ENCODE peak calls at places on chromosomes 13 and 19, in seven cellular contexts. M, S, L, X, N, K and I are unnamed samples. For H3K4me1 and H3K36me3, the result is how much of the 10 kb centered on the place peaks cover.

GRCh38 chr13:29204651-29205050 is 384.5 kb downstream of the MTUS2 start:
- DNase-seq in M (no peak), S (no peak), L (no peak), X (no peak), N (no peak), K (no peak), I (no peak)

GRCh38 chr19:42657551-42657950 is 62.8 kb upstream of the CEACAM8 start:
- DNase-seq in M (no peak), S (no peak), L (no peak), X (no peak), N (no peak), K (no peak), I (no peak)

GRCh38 chr19:40433391-40434216 is 7.8 kb upstream of the SERTAD1 start:
- DNase-seq in M (peak), S (peak), L (no peak), X (peak), N (peak), K (peak), I (peak)

GRCh38 chr19:13151605-13152355 is 1.6 kb downstream of the IER2 start:
- DNase-seq in M (peak), S (peak), L (peak), X (peak), N (peak), K (peak), I (peak)

GRCh38 chr13:46667687-46668281 is 114.8 kb downstream of the LRCH1 start:
- DNase-seq in M (no peak), S (no peak), L (peak), X (no peak), N (no peak), K (no peak), I (no peak)

GRCh38 chr19:7597689-7598088 is 2.0 kb downstream of the CAMSAP3 start:
- DNase-seq in M (no peak), S (peak), L (no peak), X (no peak), N (peak), K (no peak), I (no peak)

GRCh38 chr19:931860-932646 is 6.2 kb downstream of the ARID3A start:
- DNase-seq in M (no peak), S (no peak), L (no peak), X (no peak), N (no peak), K (no peak), I (no peak)

GRCh38 chr19:1324792-1325567 is 39.3 kb downstream of the EFNA2 start:
- DNase-seq in M (peak), S (peak), L (no peak), X (peak), N (no peak), K (peak), I (peak)

GRCh38 chr13:110327036-110327790 is 20.1 kb downstream of the COL4A2 start:
- DNase-seq in M (no peak), S (no peak), L (no peak), X (no peak), N (peak), K (no peak), I (no peak)

GRCh38 chr19:18290250-18291018 is 9.0 kb upstream of the JUND start:
- DNase-seq in M (no peak), S (no peak), L (peak), X (no peak), N (no peak), K (peak), I (peak)

GRCh38 chr13:89514534-89515312 is 1832.8 kb upstream of the MIR17HG start:
- DNase-seq in M (no peak), S (peak), L (no peak), X (peak), N (peak), K (no peak), I (no peak)

GRCh38 chr13:46598140-46598819 is 45.3 kb downstream of the LRCH1 start:
- DNase-seq in M (no peak), S (no peak), L (no peak), X (no peak), N (no peak), K (no peak), I (no peak)

GRCh38 chr19:20558011-20558410 is 7.6 kb downstream of the ZNF737 start:
- DNase-seq in M (no peak), S (no peak), L (no peak), X (peak), N (peak), K (no peak), I (no peak)

GRCh38 chr13:42970824-42971669 is 21.0 kb downstream of the EPSTI1 start:
- DNase-seq in M (no peak), S (peak), L (peak), X (no peak), N (peak), K (no peak), I (peak)

GRCh38 chr13:95564948-95565347 is 12.4 kb downstream of the CLDN10 start:
- DNase-seq in M (no peak), S (no peak), L (no peak), X (no peak), N (no peak), K (no peak), I (no peak)

GRCh38 chr19:42287017-42287825 is 14.7 kb upstream of the PRR19 start:
- DNase-seq in M (no peak), S (no peak), L (no peak), X (no peak), N (no peak), K (peak), I (no peak)

GRCh38 chr13:94079876-94080275 is 399.6 kb downstream of the DCT start:
- DNase-seq in M (no peak), S (no peak), L (no peak), X (no peak), N (no peak), K (no peak), I (no peak)

GRCh38 chr19:45211751-45212381 is 33.3 kb downstream of the BLOC1S3 start:
- DNase-seq in M (peak), S (no peak), L (no peak), X (peak), N (no peak), K (peak), I (no peak)

GRCh38 chr19:47098608-47099007 is 15.0 kb downstream of the ZC3H4 start:
- DNase-seq in M (no peak), S (no peak), L (no peak), X (no peak), N (no peak), K (no peak), I (no peak)

GRCh38 chr13:109344552-109345157 is 441.7 kb downstream of the IRS2 start:
- DNase-seq in M (no peak), S (peak), L (no peak), X (no peak), N (peak), K (no peak), I (no peak)

GRCh38 chr13:19967619-19968018 is 9.1 kb downstream of the ZMYM2 start:
- DNase-seq in M (no peak), S (no peak), L (no peak), X (no peak), N (no peak), K (no peak), I (no peak)

GRCh38 chr13:111945086-111945485 is 121.9 kb upstream of the SOX1 start:
- DNase-seq in M (no peak), S (no peak), L (no peak), X (no peak), N (no peak), K (no peak), I (no peak)

GRCh38 chr13:106291006-106291405 is 244.5 kb downstream of the EFNB2 start:
- DNase-seq in M (no peak), S (no peak), L (no peak), X (no peak), N (no peak), K (no peak), I (no peak)

GRCh38 chr19:49637865-49638350 is 2.0 kb downstream of the RRAS start:
- DNase-seq in M (peak), S (no peak), L (no peak), X (peak), N (peak), K (peak), I (peak)

GRCh38 chr13:29920018-29920643 is 69.7 kb upstream of the UBL3 start:
- DNase-seq in M (no peak), S (peak), L (no peak), X (no peak), N (no peak), K (no peak), I (peak)

GRCh38 chr19:4970558-4971423 is 1.9 kb downstream of the KDM4B start:
- DNase-seq in M (no peak), S (peak), L (no peak), X (peak), N (peak), K (peak), I (peak)
- H3K4me1 ChIP-seq in M (half or more), S (under half), L (under half), X (half or more), N (under half), K (under half), I (under half)

GRCh38 chr19:15534957-15535864 is 26.9 kb downstream of the CYP4F22 start:
- DNase-seq in M (no peak), S (no peak), L (no peak), X (no peak), N (no peak), K (no peak), I (no peak)
- H3K36me3 ChIP-seq in M (under half), S (under half), L (under half), X (under half), N (under half), K (under half), I (under half)

GRCh38 chr13:39225860-39226259 is 187.6 kb downstream of the NHLRC3 start:
- DNase-seq in M (no peak), S (no peak), L (no peak), X (no peak), N (no peak), K (no peak), I (no peak)

GRCh38 chr13:39224841-39225240 is 186.6 kb downstream of the NHLRC3 start:
- DNase-seq in M (no peak), S (no peak), L (no peak), X (no peak), N (no peak), K (no peak), I (no peak)

DNA sequence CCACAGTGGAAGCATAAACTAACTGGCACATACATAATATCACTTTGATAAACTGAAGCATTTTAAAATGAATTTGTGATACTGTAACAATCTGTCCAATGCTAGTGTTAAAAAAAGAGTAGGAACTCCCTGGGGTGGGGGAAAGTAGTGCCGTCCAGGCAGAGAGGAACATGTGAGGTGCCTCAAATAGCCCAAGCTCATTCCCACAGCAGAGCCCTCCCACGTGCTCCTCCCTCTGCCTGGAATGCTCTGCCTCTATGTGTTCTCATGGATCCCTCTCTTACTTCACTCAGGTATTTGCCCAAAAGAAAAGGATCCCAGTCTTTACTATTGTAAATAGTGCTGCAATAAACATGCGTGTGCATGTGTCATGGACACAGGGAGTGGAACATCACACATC is 188.1 kb downstream of the NHLRC3 start:
- DNase-seq in M (no peak), S (no peak), L (no peak), X (no peak), N (no peak), K (no peak), I (no peak)
- H3K4me1 ChIP-seq in M (under half), S (under half), L (under half), X (under half), N (under half), K (under half), I (under half)

DNA sequence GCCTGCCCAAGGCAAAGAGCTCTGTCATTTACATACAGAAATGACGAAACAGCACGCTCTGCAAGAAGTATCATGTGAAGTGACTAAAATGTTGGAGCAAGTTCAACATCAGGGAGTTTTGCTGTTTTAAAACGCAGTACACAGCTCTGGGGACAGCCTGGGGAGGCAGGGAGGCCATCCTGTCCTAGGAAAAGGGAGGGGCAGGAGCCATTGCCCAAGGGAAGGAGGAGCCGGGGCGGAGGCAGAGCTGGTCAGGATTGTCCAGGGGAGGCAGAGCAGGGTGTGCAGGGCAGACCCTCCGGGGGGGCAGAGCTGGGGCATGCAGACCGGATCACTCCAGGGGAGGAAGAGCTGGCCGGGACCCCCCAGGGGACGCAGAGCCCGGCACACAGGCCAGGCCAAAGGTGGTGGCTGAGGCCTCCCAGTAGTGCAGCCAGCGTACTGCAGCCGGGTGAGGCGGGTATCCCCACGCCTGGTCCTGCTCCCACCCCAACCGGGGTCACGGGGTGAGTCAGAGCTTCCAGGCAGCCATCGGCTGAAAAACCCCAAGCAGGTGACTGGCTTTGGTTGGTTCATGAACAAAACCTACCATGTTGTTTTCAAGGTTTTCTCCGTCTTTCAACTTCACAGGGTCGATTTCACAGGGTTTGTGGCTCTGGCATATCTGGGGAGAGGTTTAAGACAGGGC is 41.9 kb upstream of the C13orf46 start:
- DNase-seq in M (no peak), S (no peak), L (no peak), X (no peak), N (no peak), K (no peak), I (peak)
- H3K36me3 ChIP-seq in M (half or more), S (under half), L (half or more), X (under half), N (under half), K (under half), I (under half)

DNA sequence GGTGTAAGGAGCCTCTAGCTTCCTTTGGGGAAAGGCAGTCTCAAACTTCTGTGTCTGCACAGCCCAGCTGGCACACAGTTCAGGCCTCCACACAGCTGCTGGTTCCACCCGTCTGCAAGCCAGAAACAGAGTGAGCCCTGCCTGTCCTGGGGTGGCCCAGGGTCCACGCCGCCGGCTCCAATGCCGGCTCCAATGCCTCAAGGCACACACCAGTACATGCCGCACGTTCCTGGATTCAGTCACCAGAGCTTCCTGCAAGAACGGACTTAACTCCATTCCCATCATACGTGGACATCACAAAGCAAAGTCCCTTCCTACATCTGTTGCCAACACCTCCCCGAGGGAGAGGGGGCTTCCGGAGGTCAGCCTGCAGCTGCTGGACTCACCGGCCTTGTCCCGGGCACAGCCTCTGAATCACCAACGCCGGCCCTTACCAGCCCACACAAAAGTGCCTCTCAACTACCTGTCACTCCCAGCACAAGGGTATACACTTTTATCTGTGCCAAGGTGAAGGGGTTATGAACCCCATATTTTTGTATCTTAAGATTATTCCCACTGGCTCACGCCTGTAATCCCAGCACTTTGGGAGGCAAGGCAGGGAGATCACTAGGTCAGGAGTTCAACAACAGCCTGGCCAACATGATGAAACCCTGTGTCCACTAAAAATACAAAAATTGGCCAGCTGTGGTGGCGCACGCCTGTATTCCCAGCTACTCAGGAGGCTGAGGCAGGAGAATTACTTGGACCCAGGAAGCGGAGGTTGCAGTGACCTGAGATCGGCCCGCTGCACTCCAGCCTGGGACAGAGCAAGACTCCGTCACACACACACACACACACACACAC is 8.4 kb downstream of the SH3GL1 start:
- DNase-seq in M (no peak), S (peak), L (no peak), X (peak), N (no peak), K (peak), I (peak)
- H3K4me1 ChIP-seq in M (half or more), S (half or more), L (under half), X (half or more), N (under half), K (under half), I (under half)